ENCODE peak calls at places on chromosomes 4 and X, in nine cellular contexts. B is Panc1, M is mammary epithelial cell, O is tibial artery, F is bronchial epithelial cell, E is cardiac muscle cell, P is left lung, R is right atrium auricular region, G is upper lobe of right lung. W is an unnamed sample. For H3K27me3, the result is how much of the 10 kb centered on the place peaks cover.

GRCh38 chr4:41693629-41694028 is 54.9 kb downstream of the PHOX2B start:
- DNase-seq in B (peak), M (peak), O (no peak), F (peak), E (peak), P (no peak), R (no peak), G (no peak), W (no peak)

GRCh38 chr4:83075696-83076095 is 38.8 kb downstream of the PLAC8 start:
- DNase-seq in B (no peak), M (no peak), O (no peak), F (no peak), E (no peak), P (no peak), R (no peak), G (no peak), W (no peak)

GRCh38 chr4:98000940-98001339 is 142.3 kb downstream of the STPG2 start:
- DNase-seq in B (no peak), M (no peak), O (no peak), F (no peak), E (no peak), P (no peak), R (no peak), G (no peak), W (no peak)

GRCh38 chrX:151397741-151398070 is 700 bp downstream of the VMA21 start:
- DNase-seq in B (no peak), M (no peak), O (no peak), F (no peak), E (no peak), P (no peak), R (no peak), G (no peak), W (no peak)

GRCh38 chr4:128596844-128597243 is 212.7 kb upstream of the JADE1 start:
- DNase-seq in B (no peak), M (no peak), O (no peak), F (no peak), E (no peak), P (no peak), R (no peak), G (no peak), W (no peak)

GRCh38 chr4:48949518-48950207 is 36.4 kb upstream of the CWH43 start:
- DNase-seq in B (no peak), M (peak), O (no peak), F (peak), E (no peak), P (no peak), R (no peak), G (no peak), W (no peak)

GRCh38 chr4:122889726-122890125 is 32.7 kb downstream of the NUDT6 start:
- DNase-seq in B (no peak), M (peak), O (no peak), F (peak), E (no peak), P (no peak), R (no peak), G (no peak), W (no peak)

GRCh38 chr4:48698029-48698901 is 81.8 kb downstream of the FRYL start:
- DNase-seq in B (peak), M (peak), O (no peak), F (peak), E (peak), P (no peak), R (peak), G (no peak), W (no peak)

GRCh38 chrX:56615282-56615681 is 51.9 kb downstream of the UBQLN2 start:
- DNase-seq in B (no peak), M (no peak), O (no peak), F (no peak), E (no peak), P (no peak), R (no peak), G (no peak), W (no peak)

GRCh38 chr4:20618010-20618409 is 82.2 kb upstream of the PACRGL start:
- DNase-seq in B (no peak), M (no peak), O (no peak), F (no peak), E (no peak), P (no peak), R (no peak), G (peak), W (no peak)

GRCh38 chr4:153467154-153467896 is 1.2 kb downstream of the TMEM131L start:
- DNase-seq in B (no peak), M (peak), O (peak), F (peak), E (peak), P (peak), R (no peak), G (peak), W (peak)

GRCh38 chr4:5885733-5886132 is 7.2 kb downstream of the CRMP1 start:
- DNase-seq in B (no peak), M (no peak), O (no peak), F (peak), E (no peak), P (no peak), R (no peak), G (no peak), W (no peak)

GRCh38 chrX:18041656-18042055 is 179.0 kb downstream of the BEND2 start:
- DNase-seq in B (no peak), M (no peak), O (no peak), F (no peak), E (no peak), P (no peak), R (no peak), G (no peak), W (no peak)

GRCh38 chr4:76198411-76199237 is 15.0 kb downstream of the SCARB2 start:
- DNase-seq in B (no peak), M (peak), O (peak), F (peak), E (peak), P (no peak), R (no peak), G (no peak), W (peak)

GRCh38 chr4:126004936-126005335 is 690.2 kb downstream of the FAT4 start:
- DNase-seq in B (no peak), M (peak), O (no peak), F (peak), E (peak), P (no peak), R (no peak), G (no peak), W (no peak)

GRCh38 chr4:56723201-56723605 is 42.1 kb upstream of the HOPX start:
- DNase-seq in B (no peak), M (peak), O (no peak), F (peak), E (no peak), P (no peak), R (no peak), G (no peak), W (no peak)

GRCh38 chr4:15575951-15576350 is 79.2 kb downstream of the FBXL5 start:
- DNase-seq in B (no peak), M (no peak), O (no peak), F (no peak), E (peak), P (no peak), R (no peak), G (no peak), W (no peak)

GRCh38 chr4:122481766-122482405 is 25.4 kb upstream of the IL2 start:
- DNase-seq in B (no peak), M (no peak), O (no peak), F (no peak), E (no peak), P (no peak), R (no peak), G (no peak), W (no peak)

GRCh38 chrX:4588893-4589292 is 875.4 kb upstream of the PRKX start:
- DNase-seq in B (no peak), M (peak), O (no peak), F (no peak), E (no peak), P (no peak), R (no peak), G (no peak), W (no peak)

GRCh38 chr4:149264093-149264733 is 551.4 kb downstream of the IQCM start:
- DNase-seq in B (peak), M (peak), O (no peak), F (peak), E (peak), P (no peak), R (no peak), G (no peak), W (no peak)

GRCh38 chr4:26197018-26197779 is 123.6 kb upstream of the RBPJ start:
- DNase-seq in B (peak), M (peak), O (no peak), F (peak), E (no peak), P (no peak), R (no peak), G (no peak), W (peak)

GRCh38 chrX:154761977-154762528 is 611 bp upstream of the DKC1 start:
- DNase-seq in B (no peak), M (no peak), O (no peak), F (no peak), E (no peak), P (no peak), R (no peak), G (no peak), W (no peak)

GRCh38 chr4:122674371-122674770 is 53.5 kb upstream of the IL21 start:
- DNase-seq in B (no peak), M (no peak), O (no peak), F (no peak), E (no peak), P (no peak), R (no peak), G (no peak), W (no peak)

GRCh38 chr4:38663021-38663800 is 788 bp upstream of the KLF3 start:
- DNase-seq in B (no peak), M (no peak), O (no peak), F (peak), E (peak), P (no peak), R (no peak), G (no peak), W (peak)

GRCh38 chrX:120791013-120791643 is 84.5 kb downstream of the CT47B1 start:
- DNase-seq in B (no peak), M (peak), O (peak), F (peak), E (no peak), P (no peak), R (peak), G (no peak), W (no peak)

GRCh38 chr4:143099693-143100092 is 85.0 kb upstream of the USP38 start:
- DNase-seq in B (no peak), M (no peak), O (no peak), F (no peak), E (no peak), P (no peak), R (no peak), G (no peak), W (no peak)

GRCh38 chrX:118652717-118653116 is 74.7 kb upstream of the IL13RA1 start:
- DNase-seq in B (no peak), M (no peak), O (no peak), F (peak), E (no peak), P (no peak), R (no peak), G (no peak), W (no peak)

GRCh38 chr4:2494992-2495391 is 26.1 kb downstream of the RNF4 start:
- DNase-seq in B (no peak), M (no peak), O (no peak), F (no peak), E (no peak), P (no peak), R (no peak), G (no peak), W (no peak)

GRCh38 chrX:132615396-132616131 is 126.7 kb upstream of the MBNL3 start:
- DNase-seq in B (no peak), M (peak), O (no peak), F (peak), E (peak), P (no peak), R (no peak), G (no peak), W (no peak)

GRCh38 chr4:10667651-10668341 is 16.8 kb downstream of the CLNK start:
- DNase-seq in B (no peak), M (no peak), O (no peak), F (no peak), E (no peak), P (no peak), R (no peak), G (no peak), W (no peak)

GRCh38 chrX:39814391-39814790 is 283.4 kb downstream of the BCOR start:
- DNase-seq in B (no peak), M (no peak), O (no peak), F (no peak), E (no peak), P (no peak), R (no peak), G (no peak), W (no peak)

GRCh38 chr4:76930721-76931481 is 18.7 kb upstream of the SEPTIN11 start:
- DNase-seq in B (no peak), M (peak), O (no peak), F (peak), E (no peak), P (no peak), R (no peak), G (no peak), W (no peak)

GRCh38 chrX:1075741-1076140 is 136.7 kb downstream of the CRLF2 start:
- DNase-seq in B (no peak), M (no peak), O (peak), F (no peak), E (no peak), P (no peak), R (no peak), G (peak), W (no peak)

GRCh38 chr4:76622717-76623116 is 187.7 kb downstream of the SHROOM3 start:
- DNase-seq in B (no peak), M (no peak), O (no peak), F (no peak), E (no peak), P (no peak), R (no peak), G (no peak), W (no peak)

GRCh38 chr4:83219344-83219990 is 65.1 kb downstream of the COQ2 start:
- DNase-seq in B (no peak), M (peak), O (no peak), F (peak), E (no peak), P (no peak), R (no peak), G (peak), W (peak)

GRCh38 chr4:183987529-183987946 is 82.4 kb downstream of the STOX2 start:
- DNase-seq in B (no peak), M (peak), O (peak), F (peak), E (peak), P (peak), R (peak), G (peak), W (no peak)

GRCh38 chrX:34612036-34612435 is 45.0 kb downstream of the TMEM47 start:
- DNase-seq in B (no peak), M (no peak), O (no peak), F (peak), E (no peak), P (no peak), R (no peak), G (no peak), W (no peak)

GRCh38 chr4:70269674-70270073 is 27.3 kb downstream of the CSN3 start:
- DNase-seq in B (no peak), M (peak), O (no peak), F (peak), E (peak), P (no peak), R (no peak), G (no peak), W (no peak)

GRCh38 chrX:19760345-19760744 is 127.1 kb downstream of the SH3KBP1 start:
- DNase-seq in B (no peak), M (no peak), O (no peak), F (no peak), E (no peak), P (no peak), R (no peak), G (no peak), W (no peak)
- TF ChIP-seq CTCF in B (no peak), M (no peak), O (no peak), F (no peak), E (no peak), P (no peak), R (no peak), G (no peak), W (no peak)

GRCh38 chr4:78660559-78660958 is 109.0 kb downstream of the ANXA3 start:
- DNase-seq in B (no peak), M (no peak), O (no peak), F (no peak), E (no peak), P (no peak), R (no peak), G (no peak), W (no peak)

GRCh38 chr4:78661086-78661690 is 109.6 kb downstream of the ANXA3 start:
- DNase-seq in B (no peak), M (no peak), O (no peak), F (no peak), E (no peak), P (no peak), R (no peak), G (no peak), W (no peak)

GRCh38 chr4:78665216-78665615 is 110.9 kb upstream of the BMP2K start:
- DNase-seq in B (no peak), M (no peak), O (no peak), F (no peak), E (no peak), P (no peak), R (no peak), G (no peak), W (no peak)

GRCh38 chr4:78661923-78662521 is 110.5 kb downstream of the ANXA3 start:
- DNase-seq in B (no peak), M (no peak), O (no peak), F (peak), E (no peak), P (no peak), R (no peak), G (no peak), W (peak)

GRCh38 chr4:78662661-78663060 is 111.1 kb downstream of the ANXA3 start:
- DNase-seq in B (no peak), M (no peak), O (no peak), F (no peak), E (no peak), P (no peak), R (no peak), G (no peak), W (no peak)
- H3K4me3 ChIP-seq in B (no peak), M (no peak), O (no peak), F (no peak), E (no peak), P (no peak), R (no peak), G (no peak), W (no peak)

GRCh38 chrX:54292755-54293154 is 65.1 kb downstream of the WNK3 start:
- DNase-seq in B (no peak), M (no peak), O (no peak), F (no peak), E (no peak), P (no peak), R (no peak), G (no peak), W (no peak)

GRCh38 chrX:54288989-54289388 is 68.9 kb downstream of the WNK3 start:
- DNase-seq in B (no peak), M (no peak), O (no peak), F (no peak), E (no peak), P (no peak), R (no peak), G (no peak), W (no peak)

DNA sequence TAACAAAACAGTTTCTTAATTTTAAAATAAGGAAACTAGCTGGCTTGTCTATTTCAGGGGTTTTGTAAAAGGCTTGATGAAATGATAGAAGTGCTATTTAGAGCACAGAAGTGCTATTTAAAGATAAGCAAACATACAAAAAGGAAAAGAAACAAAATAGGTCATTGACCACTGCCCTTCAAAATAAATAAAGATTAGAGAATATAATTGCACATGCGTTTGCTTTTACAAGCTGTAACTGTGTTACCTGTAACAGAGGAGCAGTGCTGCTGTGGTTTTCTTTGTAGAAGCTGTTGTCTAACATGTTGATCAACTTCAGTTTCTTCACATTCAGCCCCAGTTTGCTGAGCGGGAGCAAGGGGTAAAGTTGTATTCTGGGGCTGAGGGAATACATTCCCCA is 63.5 kb downstream of the WNK3 start:
- DNase-seq in B (no peak), M (no peak), O (no peak), F (no peak), E (no peak), P (no peak), R (no peak), G (no peak), W (no peak)
- H3K27me3 ChIP-seq in B (under half), M (under half), O (under half), F (under half), E (under half), P (under half), R (under half), G (under half), W (under half)

GRCh38 chrX:8820910-8821527 is 19.8 kb upstream of the FAM9A start:
- DNase-seq in B (no peak), M (no peak), O (no peak), F (no peak), E (peak), P (no peak), R (no peak), G (no peak), W (no peak)
- TF ChIP-seq CTCF in B (no peak), M (no peak), O (no peak), F (no peak), E (peak), P (no peak), R (no peak), G (no peak), W (no peak)

GRCh38 chr4:78336093-78336943 is 215.3 kb upstream of the ANXA3 start:
- DNase-seq in B (no peak), M (peak), O (no peak), F (peak), E (peak), P (no peak), R (no peak), G (no peak), W (no peak)

GRCh38 chr4:78332974-78333373 is 218.6 kb upstream of the ANXA3 start:
- DNase-seq in B (no peak), M (no peak), O (no peak), F (no peak), E (peak), P (no peak), R (no peak), G (no peak), W (no peak)

GRCh38 chr4:78331965-78332364 is 219.6 kb upstream of the ANXA3 start:
- DNase-seq in B (no peak), M (no peak), O (no peak), F (no peak), E (no peak), P (no peak), R (no peak), G (no peak), W (no peak)

GRCh38 chr4:78337621-78338020 is 213.9 kb upstream of the ANXA3 start:
- DNase-seq in B (no peak), M (no peak), O (no peak), F (no peak), E (no peak), P (no peak), R (no peak), G (no peak), W (no peak)

GRCh38 chr4:78337216-78337615 is 214.4 kb upstream of the ANXA3 start:
- DNase-seq in B (no peak), M (no peak), O (no peak), F (no peak), E (no peak), P (no peak), R (no peak), G (no peak), W (no peak)
- H3K4me3 ChIP-seq in B (no peak), M (no peak), O (no peak), F (no peak), E (no peak), P (no peak), R (no peak), G (no peak), W (no peak)

GRCh38 chrX:149799095-149799721 is 17.5 kb downstream of the MAGEA9 start:
- DNase-seq in B (no peak), M (no peak), O (no peak), F (no peak), E (no peak), P (no peak), R (no peak), G (no peak), W (peak)
- H3K27me3 ChIP-seq in B (under half), M (under half), O (under half), F (under half), E (under half), P (under half), R (under half), G (under half), W (under half)

DNA sequence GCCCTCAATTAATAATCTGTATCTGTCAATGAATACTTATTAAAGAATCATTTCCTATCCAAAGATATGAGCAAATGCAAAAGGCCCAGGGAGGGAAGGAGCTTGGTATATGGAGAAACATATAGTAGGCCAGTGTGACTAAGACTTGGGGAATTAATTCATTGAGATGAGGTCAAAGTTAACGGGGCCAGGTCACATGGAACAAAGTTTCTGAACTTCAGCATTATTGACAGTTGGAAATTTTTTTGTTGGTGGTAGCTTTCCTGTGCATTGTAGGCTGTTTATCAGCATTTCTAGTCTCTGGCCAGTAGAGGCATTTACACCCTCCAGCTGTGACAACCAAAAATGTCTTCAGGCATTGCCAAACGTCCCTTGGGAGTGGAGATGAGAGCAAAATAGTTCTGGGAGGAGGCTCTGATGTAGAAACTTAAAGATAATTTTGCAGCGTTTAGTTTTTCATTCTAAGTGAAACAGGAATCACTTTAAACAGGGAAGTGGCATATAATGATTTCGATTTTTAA is 202.0 kb downstream of the SLC4A4 start:
- DNase-seq in B (no peak), M (no peak), O (no peak), F (no peak), E (no peak), P (no peak), R (no peak), G (no peak), W (no peak)
- TF ChIP-seq CTCF in B (no peak), M (no peak), O (no peak), F (no peak), E (peak), P (no peak), R (no peak), G (no peak), W (peak)

GRCh38 chrX:9595131-9595530 is 130.3 kb downstream of the TBL1X start:
- DNase-seq in B (no peak), M (no peak), O (no peak), F (no peak), E (no peak), P (no peak), R (no peak), G (no peak), W (no peak)
- H3K4me3 ChIP-seq in B (no peak), M (no peak), O (no peak), F (no peak), E (no peak), P (no peak), R (no peak), G (no peak), W (no peak)